ENCODE peak calls at places on chromosomes 2 and 18, in four cellular contexts. H is adrenal gland, D is A549, S is IMR-90. X is an unnamed sample.

GRCh38 chr18:79495591-79496071 is 99.9 kb downstream of the NFATC1 start:
- DNase-seq in H (no peak), D (no peak), S (no peak), X (no peak)

GRCh38 chr18:62418258-62418657 is 93.1 kb downstream of the TNFRSF11A start:
- DNase-seq in H (no peak), D (no peak), S (no peak), X (no peak)

GRCh38 chr2:199704358-199705238 is 146.4 kb downstream of the FTCDNL1 start:
- DNase-seq in H (peak; percentile 36), D (peak; percentile 52), S (peak; percentile 24), X (peak; percentile 54)

GRCh38 chr2:1769703-1770422 is 25.5 kb upstream of the PXDN start:
- DNase-seq in H (peak; percentile 30), D (peak; percentile 74), S (peak; percentile 62), X (peak; percentile 66)

GRCh38 chr18:12304351-12305210 is 3.5 kb upstream of the TUBB6 start:
- DNase-seq in H (no peak), D (no peak), S (peak; percentile 82), X (no peak)

GRCh38 chr2:177596866-177597265 is 204.3 kb downstream of the AGPS start:
- DNase-seq in H (no peak), D (no peak), S (no peak), X (no peak)

GRCh38 chr2:238912916-238913875 is 65.3 kb downstream of the TWIST2 start:
- DNase-seq in H (no peak), D (no peak), S (no peak), X (no peak)

GRCh38 chr2:72124391-72124790 is 23.3 kb downstream of the CYP26B1 start:
- DNase-seq in H (no peak), D (no peak), S (no peak), X (no peak)

GRCh38 chr2:64617631-64618151 is 36.0 kb downstream of the SERTAD2 start:
- DNase-seq in H (peak; percentile 8), D (no peak), S (no peak), X (no peak)

GRCh38 chr2:120017201-120017600 is 4.3 kb downstream of the EPB41L5 start:
- DNase-seq in H (no peak), D (no peak), S (no peak), X (no peak)

GRCh38 chr2:147198651-147199171 is 646.1 kb upstream of the ACVR2A start:
- DNase-seq in H (no peak), D (no peak), S (no peak), X (no peak)

GRCh38 chr18:45384137-45384998 is 230.9 kb upstream of the SLC14A2 start:
- DNase-seq in H (peak; percentile 36), D (peak; percentile 38), S (peak; percentile 35), X (peak; percentile 67)

GRCh38 chr18:31469629-31470028 is 22.1 kb downstream of the DSG3 start:
- DNase-seq in H (no peak), D (no peak), S (no peak), X (no peak)

GRCh38 chr2:54166121-54166773 is 50.8 kb downstream of the ACYP2 start:
- DNase-seq in H (no peak), D (no peak), S (peak; percentile 31), X (no peak)

GRCh38 chr18:60259052-60259681 is 113.4 kb downstream of the MC4R start:
- DNase-seq in H (no peak), D (no peak), S (peak; percentile 38), X (no peak)

GRCh38 chr2:64745562-64745961 is 91.8 kb upstream of the SERTAD2 start:
- DNase-seq in H (no peak), D (no peak), S (no peak), X (no peak)

GRCh38 chr2:127384529-127384928 is 3.2 kb downstream of the MAP3K2 start:
- DNase-seq in H (no peak), D (no peak), S (no peak), X (no peak)

GRCh38 chr2:127386246-127386645 is 1.5 kb downstream of the MAP3K2 start:
- DNase-seq in H (no peak), D (no peak), S (no peak), X (no peak)

GRCh38 chr2:127388423-127389164 is 819 bp upstream of the MAP3K2 start:
- DNase-seq in H (no peak), D (no peak), S (peak; percentile 44), X (no peak)

GRCh38 chr2:127387655-127388422 is at the start of gene MAP3K2:
- DNase-seq in H (peak; percentile 94), D (peak; percentile 93), S (peak; percentile 90), X (peak; percentile 99)

DNA sequence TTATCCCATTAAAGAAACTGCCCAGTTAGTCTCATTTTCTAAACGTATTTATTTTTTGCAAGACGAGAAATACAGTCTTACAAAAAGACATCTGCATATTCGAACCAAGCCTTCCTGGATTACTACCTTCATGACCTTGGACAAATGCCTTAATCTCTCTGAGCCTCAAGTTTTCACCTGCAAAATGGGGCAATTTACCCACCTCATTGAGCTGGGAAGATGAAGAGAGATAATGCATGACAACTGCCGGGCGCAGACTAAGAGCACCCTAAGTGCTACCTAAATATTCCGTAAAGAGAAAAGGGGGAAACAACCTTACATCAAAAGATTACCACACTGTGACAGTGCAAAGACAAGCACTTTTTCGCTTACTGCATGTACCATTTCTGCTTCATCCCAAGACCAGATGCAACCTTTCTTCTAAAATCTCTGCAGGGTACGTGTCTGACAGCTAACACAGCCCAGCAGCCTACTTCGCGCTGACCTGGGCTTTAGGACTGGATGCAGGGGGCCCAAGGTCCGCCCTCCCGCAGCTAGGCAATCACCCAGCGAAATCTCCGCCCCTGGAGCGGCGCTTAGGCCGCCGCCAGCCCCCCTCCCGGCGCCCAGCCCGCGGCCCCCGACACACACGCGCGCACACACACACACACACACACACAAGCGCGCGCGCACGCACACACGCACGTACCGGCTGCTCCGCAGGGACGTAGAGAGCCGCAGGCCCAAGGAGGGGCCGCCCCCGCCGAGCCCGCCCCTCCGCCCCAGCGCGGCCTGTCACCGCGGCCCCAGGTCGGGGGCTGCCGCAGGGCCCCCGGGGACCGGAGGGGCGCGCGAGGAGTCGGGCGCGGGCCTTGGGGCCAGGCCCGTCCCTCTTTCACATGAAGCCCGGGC is 766 bp downstream of the MAP3K2 start:
- DNase-seq in H (peak; percentile 89), D (peak; percentile 93), S (peak; percentile 88), X (peak; percentile 93)
- TF ChIP-seq POLR2A in H (no peak), D (no peak), S (no peak), X (no peak)

GRCh38 chr2:42792583-42793313 is at the start of gene HAAO:
- DNase-seq in H (no peak), D (no peak), S (no peak), X (no peak)
- TF ChIP-seq POLR2A in H (no peak), D (no peak), S (no peak), X (no peak)

DNA sequence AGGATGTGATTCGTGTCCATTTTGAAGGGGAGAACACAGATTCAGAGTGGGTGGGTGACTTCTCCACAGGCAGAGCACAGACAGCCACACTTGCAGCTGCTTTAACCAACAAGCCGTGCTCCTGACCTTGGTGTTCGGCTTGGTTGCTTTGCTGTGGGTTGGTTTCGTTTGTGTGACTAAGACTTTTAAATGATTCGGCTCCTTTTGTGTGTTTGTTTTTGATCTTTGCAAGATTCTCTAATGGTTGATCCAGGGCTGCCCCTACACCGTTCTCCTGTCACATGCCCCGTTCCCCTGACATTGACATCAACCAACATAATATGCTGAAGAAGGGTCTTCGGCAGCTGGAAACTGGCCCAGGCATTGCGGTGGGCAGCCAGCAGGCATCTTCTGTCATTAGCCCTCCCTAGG is 95.9 kb upstream of the MBOAT2 start:
- DNase-seq in H (peak; percentile 51), D (peak; percentile 31), S (peak; percentile 80), X (no peak)
- TF ChIP-seq POLR2A in H (no peak), D (no peak), S (no peak), X (no peak)

DNA sequence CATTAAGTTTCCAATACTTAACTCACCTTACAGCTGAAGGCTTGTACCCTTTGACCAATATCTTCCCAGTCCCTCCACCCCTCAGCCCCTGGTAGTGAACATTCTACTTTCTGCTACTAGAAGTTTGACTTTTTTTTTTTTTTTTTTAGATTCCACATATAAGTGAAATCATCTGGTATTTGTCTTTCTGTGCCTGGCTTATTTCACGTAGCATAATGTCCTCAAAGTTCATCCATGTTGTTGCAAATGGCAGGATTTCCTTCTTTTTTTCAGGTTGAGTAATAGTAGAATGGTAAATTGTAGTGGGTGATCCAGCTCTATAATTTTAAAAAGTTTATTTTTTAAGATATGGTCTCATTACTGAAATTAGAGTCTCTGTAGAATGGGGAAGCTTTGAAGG is 316.0 kb downstream of the MTX2 start:
- DNase-seq in H (no peak), D (no peak), S (no peak), X (no peak)
- TF ChIP-seq POLR2A in H (no peak), D (no peak), S (no peak), X (no peak)

DNA sequence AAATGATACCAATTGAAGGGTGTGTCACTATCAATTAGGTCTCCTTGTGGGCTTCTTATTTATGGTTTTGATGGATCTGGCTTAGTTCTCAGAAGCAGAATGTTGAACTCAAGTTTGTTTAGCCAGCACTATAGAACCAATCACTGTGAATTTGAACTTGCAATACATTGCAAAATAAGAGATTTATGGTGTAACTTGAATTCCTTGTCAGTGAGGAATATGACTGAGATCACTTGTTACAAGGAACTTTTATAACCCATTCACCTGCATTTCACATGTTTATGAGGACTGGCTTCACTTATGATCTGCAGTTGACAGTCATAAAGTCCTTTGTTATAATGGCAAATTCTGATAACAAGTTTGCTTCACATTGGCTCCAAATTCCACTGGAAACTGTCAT is 9.8 kb downstream of the GATA6 start:
- DNase-seq in H (no peak), D (no peak), S (no peak), X (no peak)
- TF ChIP-seq POLR2A in H (no peak), D (no peak), S (no peak), X (no peak)

GRCh38 chr2:134454426-134454825 is 200.6 kb downstream of the MGAT5 start:
- DNase-seq in H (no peak), D (no peak), S (no peak), X (no peak)

GRCh38 chr2:134455426-134455825 is 201.6 kb downstream of the MGAT5 start:
- DNase-seq in H (no peak), D (no peak), S (no peak), X (no peak)

GRCh38 chr2:134453476-134453875 is 199.6 kb downstream of the MGAT5 start:
- DNase-seq in H (no peak), D (no peak), S (no peak), X (no peak)

GRCh38 chr2:134454931-134455330 is 201.1 kb downstream of the MGAT5 start:
- DNase-seq in H (no peak), D (no peak), S (no peak), X (no peak)

GRCh38 chr2:134453973-134454372 is 200.1 kb downstream of the MGAT5 start:
- DNase-seq in H (no peak), D (no peak), S (no peak), X (no peak)
- TF ChIP-seq POLR2A in H (no peak), D (no peak), S (no peak), X (no peak)

DNA sequence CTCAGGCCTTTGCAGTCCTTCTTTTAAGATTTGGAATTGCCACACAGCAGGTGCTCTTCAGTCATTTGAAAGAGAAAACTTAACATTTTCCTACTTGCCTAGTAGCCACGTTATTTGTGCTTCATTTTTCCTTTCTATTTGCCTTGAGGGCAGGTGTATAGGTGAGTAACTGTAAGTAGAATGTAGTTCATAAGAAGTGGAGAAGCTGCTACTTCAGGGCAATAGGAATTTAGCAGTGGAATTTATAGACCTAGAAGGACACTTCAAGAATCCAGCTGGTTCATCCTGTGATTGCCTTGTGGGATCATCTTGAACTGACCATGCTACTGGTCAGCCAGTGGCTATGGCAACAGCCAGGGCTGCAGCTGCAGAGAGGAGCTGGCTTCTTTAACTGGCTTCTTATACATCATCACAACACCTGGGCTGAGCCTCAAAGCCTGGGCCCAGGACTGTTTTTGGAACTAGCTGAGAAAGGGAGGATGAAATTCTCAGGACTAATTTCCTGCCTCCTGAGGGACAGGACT is 5.1 kb upstream of the LANCL1 start:
- DNase-seq in H (no peak), D (no peak), S (peak; percentile 5), X (no peak)
- TF ChIP-seq POLR2A in H (no peak), D (no peak), S (no peak), X (no peak)

X was measured in erythroblast.